ENCODE peak calls at places on chromosomes 7 and 10, in six cellular contexts. K, V, M, S, P and B are unnamed samples. For H3K9me3, the result is how much of the 10 kb centered on the place peaks cover.

GRCh38 chr7:30974605-30975256 is 11.0 kb downstream of the GHRHR start:
- DNase-seq in K (peak), V (no peak), M (peak), S (peak), P (peak), B (no peak)

GRCh38 chr7:30835396-30835915 is 64.2 kb downstream of the MINDY4 start:
- DNase-seq in K (no peak), V (no peak), M (no peak), S (no peak), P (no peak), B (no peak)

GRCh38 chr10:85433248-85433647 is 933.3 kb downstream of the GRID1 start:
- DNase-seq in K (no peak), V (no peak), M (no peak), S (no peak), P (no peak), B (no peak)

GRCh38 chr10:30629653-30630052 is at the start of gene LYZL2:
- DNase-seq in K (no peak), V (no peak), M (no peak), S (no peak), P (no peak), B (no peak)

GRCh38 chr7:132580277-132580676 is 4.0 kb upstream of the PLXNA4 start:
- DNase-seq in K (no peak), V (no peak), M (no peak), S (no peak), P (no peak), B (no peak)

GRCh38 chr10:106435081-106435480 is 729.4 kb downstream of the SORCS1 start:
- DNase-seq in K (no peak), V (no peak), M (no peak), S (no peak), P (no peak), B (no peak)

GRCh38 chr10:99730026-99730425 is 1.9 kb downstream of the COX15 start:
- DNase-seq in K (no peak), V (no peak), M (no peak), S (no peak), P (no peak), B (no peak)

GRCh38 chr7:149723795-149724495 is 49.4 kb downstream of the ZNF467 start:
- DNase-seq in K (no peak), V (no peak), M (no peak), S (no peak), P (no peak), B (no peak)

GRCh38 chr7:69962856-69963149 is 364.5 kb downstream of the AUTS2 start:
- DNase-seq in K (no peak), V (no peak), M (peak), S (no peak), P (no peak), B (no peak)

GRCh38 chr10:71302874-71303568 is 16.0 kb upstream of the SLC29A3 start:
- DNase-seq in K (no peak), V (no peak), M (no peak), S (no peak), P (no peak), B (no peak)

GRCh38 chr10:132206377-132206745 is 19.6 kb downstream of the DPYSL4 start:
- DNase-seq in K (no peak), V (no peak), M (no peak), S (no peak), P (no peak), B (no peak)

GRCh38 chr10:34723746-34724145 is 91.3 kb downstream of the PARD3 start:
- DNase-seq in K (peak), V (no peak), M (no peak), S (peak), P (peak), B (peak)

GRCh38 chr10:75845538-75845937 is 414.1 kb downstream of the LRMDA start:
- DNase-seq in K (no peak), V (no peak), M (no peak), S (no peak), P (no peak), B (no peak)

GRCh38 chr10:23525406-23525805 is 86.5 kb downstream of the OTUD1 start:
- DNase-seq in K (peak), V (no peak), M (no peak), S (peak), P (no peak), B (no peak)

GRCh38 chr7:27520828-27521790 is 141.6 kb downstream of the HIBADH start:
- DNase-seq in K (peak), V (no peak), M (no peak), S (no peak), P (peak), B (peak)

GRCh38 chr10:6843477-6843876 is 263.4 kb upstream of the PRKCQ start:
- DNase-seq in K (no peak), V (no peak), M (peak), S (no peak), P (no peak), B (no peak)

DNA sequence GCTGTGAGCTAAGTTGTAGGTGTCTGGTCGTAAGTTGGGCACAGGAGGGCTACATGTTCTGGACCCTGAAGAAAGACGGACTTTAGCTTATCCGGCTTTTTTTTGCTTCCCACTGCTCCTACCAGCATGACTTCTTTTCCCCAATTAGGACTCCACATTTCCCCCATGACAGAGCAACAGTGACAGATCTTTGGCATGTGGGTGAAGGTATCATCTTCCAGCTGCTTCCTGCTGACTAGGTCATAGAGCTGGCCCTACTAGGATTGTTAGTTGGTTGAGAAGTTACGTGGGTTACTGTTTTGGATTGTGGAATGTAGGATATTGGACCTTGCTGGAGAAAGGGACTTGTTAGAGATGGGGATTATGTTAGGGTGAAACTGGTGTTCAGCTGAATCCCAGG is 21.4 kb downstream of the LANCL2 start:
- DNase-seq in K (no peak), V (no peak), M (no peak), S (no peak), P (no peak), B (peak)
- H3K9me3 ChIP-seq in K (under half), V (under half), M (under half), S (under half), P (under half), B (under half)

DNA sequence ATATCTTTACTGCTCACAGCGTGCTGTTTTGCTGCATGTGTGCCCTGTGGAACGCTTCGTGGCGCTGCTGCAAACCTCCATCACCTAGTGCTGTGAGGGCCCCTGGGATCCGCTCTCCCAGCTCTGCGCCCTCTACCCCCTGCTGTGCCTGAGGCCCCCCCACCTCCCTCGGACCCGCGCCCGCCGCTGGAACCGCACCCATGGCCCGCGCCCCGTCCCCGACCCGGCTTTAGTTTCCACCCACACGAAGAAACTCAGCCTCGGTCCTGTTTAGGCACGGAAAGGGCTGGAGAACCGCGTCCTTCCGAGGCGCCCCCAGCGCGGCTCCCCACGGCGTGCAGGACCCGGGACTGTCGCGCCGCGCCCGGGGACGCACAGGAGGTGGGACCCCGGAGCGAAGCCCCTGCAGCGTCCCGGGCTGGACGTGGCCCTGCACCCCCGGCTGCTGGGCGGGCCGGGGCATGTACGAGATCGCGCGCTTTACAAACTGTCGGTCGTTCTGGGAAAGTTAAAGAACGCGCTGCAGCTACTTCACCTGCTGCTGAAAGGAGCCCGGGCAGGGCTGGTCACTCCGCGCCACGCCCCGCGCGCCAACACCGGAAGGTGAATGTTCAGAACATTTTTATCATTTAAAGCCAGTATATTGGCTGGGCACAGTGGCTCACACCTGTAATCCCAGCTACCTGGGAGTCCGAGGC is 54.3 kb downstream of the BMS1 start:
- DNase-seq in K (peak), V (no peak), M (no peak), S (no peak), P (peak), B (no peak)
- TF ChIP-seq CTCF in K (no peak), V (no peak), M (no peak), S (no peak), P (no peak), B (no peak)

GRCh38 chr7:159009951-159010350 is 134.7 kb downstream of the VIPR2 start:
- DNase-seq in K (no peak), V (no peak), M (no peak), S (no peak), P (no peak), B (no peak)

GRCh38 chr7:159008055-159008405 is 136.6 kb downstream of the VIPR2 start:
- DNase-seq in K (no peak), V (no peak), M (no peak), S (peak), P (peak), B (no peak)

GRCh38 chr7:159007308-159008054 is 137.2 kb downstream of the VIPR2 start:
- DNase-seq in K (no peak), V (no peak), M (no peak), S (no peak), P (no peak), B (no peak)

GRCh38 chr7:159006610-159007130 is 138.0 kb downstream of the VIPR2 start:
- DNase-seq in K (no peak), V (no peak), M (no peak), S (no peak), P (peak), B (no peak)

DNA sequence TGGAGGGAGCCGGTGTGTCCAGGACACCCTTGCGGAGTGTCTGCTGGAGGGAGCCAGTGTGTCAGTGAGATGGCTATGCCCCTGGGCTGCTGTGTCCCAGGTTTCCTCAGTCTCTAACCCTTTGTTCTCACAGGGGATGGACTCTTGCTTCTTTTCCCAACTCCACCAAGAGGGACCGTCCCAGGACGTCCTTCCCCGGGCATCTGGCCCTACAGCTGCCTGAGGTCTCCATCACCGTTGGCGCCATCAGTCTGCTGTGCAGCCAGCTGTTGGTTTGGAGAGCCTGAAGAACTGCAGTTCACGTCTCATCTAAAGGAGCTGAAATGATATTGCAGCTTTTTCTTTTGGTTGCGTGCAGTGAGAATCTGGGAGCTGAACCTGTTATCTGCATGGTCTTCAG is 136.2 kb downstream of the VIPR2 start:
- DNase-seq in K (no peak), V (no peak), M (no peak), S (no peak), P (no peak), B (no peak)
- TF ChIP-seq POLR2A in K (no peak), V (no peak), M (no peak), S (no peak), P (no peak), B (no peak)

DNA sequence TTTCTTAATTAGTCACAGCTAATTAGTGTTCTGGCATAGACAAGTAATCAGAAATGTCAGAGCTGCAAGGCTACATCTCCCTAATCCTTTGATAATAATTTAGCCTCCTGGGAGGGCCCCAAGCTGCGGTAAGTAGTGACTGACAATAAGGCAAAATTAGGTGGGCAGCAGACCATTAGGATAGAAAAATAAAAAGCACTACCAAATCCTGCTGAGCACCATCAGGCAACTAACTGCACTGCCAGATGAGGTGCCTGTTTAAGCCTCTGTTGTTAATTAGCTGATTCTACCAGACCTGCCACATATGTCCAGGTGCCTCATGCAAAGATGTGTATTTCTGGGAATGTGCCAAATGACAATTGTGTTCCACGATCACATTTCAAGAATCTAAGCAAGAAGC is 32.5 kb upstream of the FEZF1 start:
- DNase-seq in K (no peak), V (no peak), M (no peak), S (no peak), P (no peak), B (no peak)
- H3K9me3 ChIP-seq in K (under half), V (under half), M (under half), S (under half), P (under half), B (under half)

GRCh38 chr10:115171392-115171960 is 78.3 kb downstream of the ATRNL1 start:
- DNase-seq in K (no peak), V (no peak), M (no peak), S (no peak), P (no peak), B (no peak)
- TF ChIP-seq CTCF in K (peak), V (no peak), M (no peak), S (peak), P (no peak), B (no peak)

GRCh38 chr10:56357018-56357417 is 4.0 kb downstream of the ZWINT start:
- DNase-seq in K (no peak), V (no peak), M (no peak), S (no peak), P (no peak), B (no peak)

GRCh38 chr10:56359837-56360236 is 1.2 kb downstream of the ZWINT start:
- DNase-seq in K (no peak), V (no peak), M (no peak), S (no peak), P (no peak), B (no peak)

GRCh38 chr10:56360583-56360966 is 484 bp downstream of the ZWINT start:
- DNase-seq in K (no peak), V (no peak), M (no peak), S (no peak), P (no peak), B (no peak)

GRCh38 chr10:56360967-56361841 is at the start of gene ZWINT:
- DNase-seq in K (peak), V (peak), M (peak), S (peak), P (peak), B (peak)
- TF ChIP-seq POLR2A in K (peak), V (no peak), M (peak), S (peak), P (no peak), B (no peak)

DNA sequence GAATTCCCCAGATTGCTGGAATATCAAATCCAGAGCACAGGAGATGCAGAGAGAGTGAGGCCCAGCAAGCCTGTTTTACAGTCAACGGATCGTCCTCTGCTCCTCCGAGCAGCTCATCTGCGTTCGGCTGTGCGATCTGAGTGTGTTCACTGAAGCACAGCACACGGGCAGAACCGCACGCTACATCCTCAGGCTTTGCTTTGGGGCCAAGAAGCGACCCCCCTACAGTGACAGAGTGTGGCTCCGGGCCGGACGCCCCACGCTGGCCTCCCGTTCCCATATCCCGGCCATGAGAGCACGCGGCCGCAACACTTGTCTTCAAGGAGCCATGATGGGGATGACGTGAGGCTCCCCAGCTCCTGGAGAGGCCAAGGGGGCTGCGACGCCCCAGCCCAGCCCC is 431.4 kb downstream of the DNAJB6 start:
- DNase-seq in K (no peak), V (no peak), M (no peak), S (no peak), P (no peak), B (no peak)
- H3K9me3 ChIP-seq in K (under half), V (half or more), M (under half), S (under half), P (under half), B (under half)

DNA sequence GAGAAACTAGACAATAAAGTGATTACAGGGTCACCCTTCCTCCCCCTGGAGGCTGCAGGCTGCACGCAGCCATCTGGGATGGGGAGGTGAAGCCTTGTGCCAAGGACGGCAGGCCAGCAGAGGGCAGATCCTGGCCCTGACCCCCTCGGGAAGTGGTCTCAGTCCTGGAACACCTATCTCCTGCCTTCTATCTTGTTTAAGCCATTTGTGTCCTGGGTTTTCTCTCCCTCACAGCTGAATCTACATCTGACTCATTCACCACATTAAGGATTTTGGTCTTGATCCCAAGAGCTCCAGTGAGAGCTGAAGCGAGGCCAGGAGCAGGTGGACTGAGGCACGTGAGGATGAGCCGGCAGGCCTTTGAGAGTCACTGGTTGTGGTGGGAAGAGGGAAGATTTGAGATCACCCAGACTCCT is 16.4 kb upstream of the PARP12 start:
- DNase-seq in K (peak), V (no peak), M (no peak), S (no peak), P (no peak), B (peak)
- TF ChIP-seq CTCF in K (no peak), V (no peak), M (no peak), S (no peak), P (no peak), B (peak)